ENCODE peak calls at places on chromosomes 1 and 21, in eight cellular contexts. X, Q, R, U, A, W, O and F are unnamed samples.

GRCh38 chr1:62318756-62319544 is at the start of gene KANK4:
- DNase-seq in X (no peak), Q (no peak), R (no peak), U (peak), A (peak), W (no peak), O (no peak), F (no peak)

GRCh38 chr1:25472494-25472893 is 41.8 kb downstream of the MACO1 start:
- DNase-seq in X (no peak), Q (no peak), R (no peak), U (no peak), A (no peak), W (no peak), O (no peak), F (no peak)

GRCh38 chr1:52928083-52928404 is 968 bp downstream of the SCP2 start:
- DNase-seq in X (no peak), Q (peak), R (no peak), U (no peak), A (no peak), W (no peak), O (no peak), F (no peak)

GRCh38 chr1:25080294-25081209 is 150.5 kb upstream of the RUNX3 start:
- DNase-seq in X (no peak), Q (no peak), R (no peak), U (no peak), A (no peak), W (peak), O (no peak), F (no peak)

GRCh38 chr1:9371391-9371935 is 78.8 kb downstream of the SPSB1 start:
- DNase-seq in X (no peak), Q (peak), R (peak), U (no peak), A (no peak), W (peak), O (peak), F (no peak)

GRCh38 chr1:154860154-154860870 is 9.8 kb downstream of the KCNN3 start:
- DNase-seq in X (peak), Q (no peak), R (no peak), U (no peak), A (no peak), W (peak), O (no peak), F (peak)

GRCh38 chr21:15300131-15300530 is 235.3 kb upstream of the NRIP1 start:
- DNase-seq in X (no peak), Q (no peak), R (no peak), U (no peak), A (no peak), W (no peak), O (no peak), F (no peak)

GRCh38 chr1:54105736-54106269 is 47.0 kb downstream of the CDCP2 start:
- DNase-seq in X (no peak), Q (no peak), R (no peak), U (no peak), A (no peak), W (no peak), O (no peak), F (no peak)

GRCh38 chr1:245378352-245379144 is 223.8 kb downstream of the KIF26B start:
- DNase-seq in X (no peak), Q (no peak), R (no peak), U (no peak), A (no peak), W (no peak), O (no peak), F (no peak)

GRCh38 chr21:37986751-37987399 is 70.6 kb upstream of the KCNJ6 start:
- DNase-seq in X (no peak), Q (no peak), R (no peak), U (no peak), A (no peak), W (no peak), O (peak), F (no peak)

GRCh38 chr1:201466492-201466891 is 2.5 kb downstream of the PHLDA3 start:
- DNase-seq in X (no peak), Q (no peak), R (no peak), U (peak), A (no peak), W (no peak), O (no peak), F (no peak)

GRCh38 chr1:220271706-220272046 is 577 bp downstream of the RAB3GAP2 start:
- DNase-seq in X (peak), Q (no peak), R (no peak), U (peak), A (no peak), W (peak), O (no peak), F (peak)

GRCh38 chr1:200415693-200416593 is 6.1 kb upstream of the ZNF281 start:
- DNase-seq in X (peak), Q (peak), R (peak), U (peak), A (no peak), W (peak), O (peak), F (peak)

GRCh38 chr1:65059930-65060538 is 88.0 kb upstream of the AK4 start:
- DNase-seq in X (peak), Q (no peak), R (no peak), U (no peak), A (no peak), W (peak), O (no peak), F (peak)

GRCh38 chr1:232585486-232585885 is 44.4 kb downstream of the SIPA1L2 start:
- DNase-seq in X (no peak), Q (no peak), R (no peak), U (no peak), A (no peak), W (no peak), O (no peak), F (no peak)

GRCh38 chr1:51308636-51309035 is 21.7 kb downstream of the TTC39A start:
- DNase-seq in X (no peak), Q (no peak), R (no peak), U (no peak), A (no peak), W (no peak), O (no peak), F (no peak)

GRCh38 chr21:43758132-43758619 is 17.9 kb downstream of the CSTB start:
- DNase-seq in X (no peak), Q (no peak), R (no peak), U (no peak), A (no peak), W (peak), O (peak), F (no peak)

GRCh38 chr1:24830680-24831272 is 85.5 kb downstream of the CLIC4 start:
- DNase-seq in X (peak), Q (no peak), R (peak), U (no peak), A (no peak), W (peak), O (no peak), F (peak)

GRCh38 chr1:174788981-174789380 is 210.8 kb upstream of the CACYBP start:
- DNase-seq in X (no peak), Q (no peak), R (peak), U (peak), A (no peak), W (peak), O (no peak), F (no peak)

GRCh38 chr1:54007613-54008012 is 10.4 kb downstream of the LDLRAD1 start:
- DNase-seq in X (peak), Q (no peak), R (no peak), U (no peak), A (no peak), W (no peak), O (no peak), F (no peak)

GRCh38 chr1:210654176-210654786 is 325.6 kb downstream of the HHAT start:
- DNase-seq in X (no peak), Q (no peak), R (no peak), U (no peak), A (no peak), W (peak), O (no peak), F (no peak)

GRCh38 chr21:17506936-17507335 is 5.9 kb upstream of the CXADR start:
- DNase-seq in X (no peak), Q (no peak), R (no peak), U (no peak), A (no peak), W (no peak), O (no peak), F (no peak)

GRCh38 chr1:68051475-68051874 is 1.0 kb upstream of the DIRAS3 start:
- DNase-seq in X (no peak), Q (peak), R (peak), U (no peak), A (no peak), W (peak), O (peak), F (no peak)

GRCh38 chr21:14523234-14523633 is 22.9 kb downstream of the SAMSN1 start:
- DNase-seq in X (peak), Q (no peak), R (no peak), U (no peak), A (no peak), W (peak), O (no peak), F (no peak)

GRCh38 chr1:77929806-77930205 is 41.4 kb downstream of the NEXN start:
- DNase-seq in X (no peak), Q (no peak), R (no peak), U (no peak), A (no peak), W (no peak), O (no peak), F (no peak)

GRCh38 chr21:45320261-45320990 is 32.7 kb upstream of the POFUT2 start:
- DNase-seq in X (no peak), Q (no peak), R (no peak), U (no peak), A (no peak), W (no peak), O (no peak), F (no peak)

GRCh38 chr1:33649759-33650158 is 177.3 kb downstream of the ZSCAN20 start:
- DNase-seq in X (no peak), Q (no peak), R (no peak), U (no peak), A (no peak), W (no peak), O (no peak), F (no peak)

GRCh38 chr21:34202553-34203332 is 129.4 kb downstream of the MRPS6 start:
- DNase-seq in X (no peak), Q (no peak), R (no peak), U (no peak), A (peak), W (peak), O (no peak), F (peak)

GRCh38 chr1:204275695-204276596 is 62.2 kb upstream of the GOLT1A start:
- DNase-seq in X (no peak), Q (no peak), R (no peak), U (no peak), A (no peak), W (no peak), O (no peak), F (no peak)

GRCh38 chr1:71828431-71829012 is 453.8 kb downstream of the NEGR1 start:
- DNase-seq in X (no peak), Q (no peak), R (no peak), U (no peak), A (no peak), W (no peak), O (no peak), F (no peak)

GRCh38 chr1:206461602-206462455 is 8.4 kb upstream of the IKBKE start:
- DNase-seq in X (peak), Q (peak), R (no peak), U (peak), A (peak), W (peak), O (peak), F (peak)

GRCh38 chr1:29653034-29653810 is 416.9 kb downstream of the PTPRU start:
- DNase-seq in X (no peak), Q (no peak), R (no peak), U (no peak), A (peak), W (no peak), O (no peak), F (no peak)

GRCh38 chr1:29655945-29656866 is 419.9 kb downstream of the PTPRU start:
- DNase-seq in X (no peak), Q (no peak), R (no peak), U (no peak), A (peak), W (peak), O (no peak), F (no peak)

GRCh38 chr1:29657816-29658215 is 421.5 kb downstream of the PTPRU start:
- DNase-seq in X (no peak), Q (no peak), R (no peak), U (no peak), A (peak), W (no peak), O (no peak), F (no peak)

GRCh38 chr1:29653886-29654450 is 417.6 kb downstream of the PTPRU start:
- DNase-seq in X (no peak), Q (no peak), R (no peak), U (no peak), A (no peak), W (no peak), O (no peak), F (no peak)

DNA sequence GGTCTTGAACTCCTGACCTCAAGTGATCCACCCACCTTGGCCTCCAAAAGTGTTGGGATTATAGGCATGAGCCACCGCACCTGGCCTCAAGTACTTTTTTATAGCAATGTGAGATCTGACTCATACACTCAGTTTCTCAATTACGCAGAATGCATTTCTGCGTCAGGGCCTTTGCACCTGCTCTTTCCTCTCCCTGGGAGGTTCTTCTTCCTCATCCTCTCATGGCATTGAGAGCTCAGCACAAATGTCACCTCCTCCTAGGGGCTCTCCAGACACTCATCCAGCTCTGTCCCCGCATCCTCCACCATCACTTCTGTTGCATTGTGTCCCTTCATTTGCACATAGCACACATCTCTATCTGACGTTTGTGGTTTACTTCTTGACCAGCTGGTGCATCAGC is 418.8 kb downstream of the PTPRU start:
- DNase-seq in X (no peak), Q (no peak), R (no peak), U (no peak), A (no peak), W (no peak), O (no peak), F (no peak)
- TF ChIP-seq CTCF in X (no peak), Q (no peak), R (no peak), U (no peak), A (no peak), W (no peak), O (no peak), F (no peak)

DNA sequence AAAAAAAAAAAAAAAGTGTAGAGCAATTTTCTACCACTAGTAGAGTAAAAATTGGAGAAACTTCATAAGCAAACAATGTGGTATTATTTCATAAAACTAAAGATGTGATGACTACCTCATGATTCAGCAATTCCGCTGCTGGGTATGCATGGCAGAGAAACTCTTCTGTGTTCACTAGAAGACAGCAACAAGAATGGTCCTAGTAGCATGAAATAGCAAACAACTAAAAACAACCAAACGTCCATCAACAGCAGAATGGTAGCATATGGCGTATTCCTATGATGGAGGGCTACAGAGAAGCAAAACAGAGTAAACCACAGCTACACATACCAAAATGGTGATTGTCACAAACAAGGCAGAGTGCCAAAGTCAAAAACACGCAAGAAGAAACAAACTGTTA is 18.9 kb downstream of the HTR1D start:
- DNase-seq in X (no peak), Q (no peak), R (peak), U (peak), A (no peak), W (peak), O (no peak), F (no peak)
- TF ChIP-seq CTCF in X (no peak), Q (no peak), R (no peak), U (no peak), A (no peak), W (peak), O (no peak), F (no peak)

GRCh38 chr1:152035406-152036315 is 1.1 kb downstream of the S100A11 start:
- DNase-seq in X (no peak), Q (no peak), R (no peak), U (no peak), A (no peak), W (peak), O (peak), F (no peak)
- TF ChIP-seq CTCF in X (no peak), Q (no peak), R (no peak), U (no peak), A (no peak), W (no peak), O (no peak), F (no peak)

DNA sequence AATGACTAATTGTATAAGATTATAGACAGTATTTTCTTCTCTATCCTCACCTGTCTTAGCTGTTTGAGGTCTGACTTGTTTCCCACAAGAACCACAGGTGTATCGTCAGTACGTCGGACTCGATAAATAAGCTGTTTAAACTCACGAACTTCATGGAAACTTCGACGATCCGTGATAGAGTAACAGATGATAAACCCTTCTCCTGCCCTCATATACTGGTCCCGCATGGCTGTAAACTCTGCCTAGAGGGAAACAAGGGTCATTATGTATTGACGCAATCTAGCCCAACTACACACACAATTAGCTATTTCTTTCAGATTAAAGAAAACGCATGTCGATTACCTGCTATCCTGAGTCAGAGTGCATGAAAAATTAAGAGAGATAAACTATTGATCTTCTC is 6.9 kb downstream of the RIT1 start:
- DNase-seq in X (no peak), Q (no peak), R (no peak), U (no peak), A (no peak), W (no peak), O (no peak), F (no peak)
- TF ChIP-seq CTCF in X (no peak), Q (no peak), R (no peak), U (no peak), A (no peak), W (no peak), O (no peak), F (no peak)